ENCODE peak calls at places on chromosomes 5 and 9, in nine cellular contexts. W, S, C, X, V, K, H, E and T are unnamed samples.
A peak's percentile ranks its signal among the peaks of the same experiment; 100 is the strongest.

GRCh38 chr5:84487963-84488362 is 103.3 kb upstream of the EDIL3 start:
- DNase-seq in C (no peak), H (no peak), V (no peak), X (no peak), E (no peak), S (no peak), K (no peak), W (peak; percentile 98), T (no peak)

GRCh38 chr5:35876454-35876853 is 19.8 kb downstream of the IL7R start:
- DNase-seq in X (peak; percentile 15), H (no peak), S (no peak), C (no peak), K (no peak), V (no peak), E (no peak), W (peak; percentile 32), T (no peak)

GRCh38 chr5:35188041-35188457 is 42.2 kb downstream of the PRLR start:
- DNase-seq in K (peak; percentile 36), E (peak; percentile 56), C (no peak), W (no peak), X (peak; percentile 28), S (no peak), H (no peak), V (no peak), T (peak; percentile 57)

GRCh38 chr9:101387871-101388506 is 3.2 kb upstream of the BAAT start:
- DNase-seq in C (no peak), E (peak; percentile 70), W (peak; percentile 46), V (no peak), S (no peak), K (no peak), H (no peak), X (peak; percentile 51), T (peak; percentile 69)

GRCh38 chr5:147835386-147835798 is 3.9 kb upstream of the SPINK1 start:
- DNase-seq in W (no peak), V (no peak), K (peak; percentile 49), C (no peak), X (peak; percentile 97), S (no peak), H (no peak), E (no peak), T (peak; percentile 66)

GRCh38 chr9:6564370-6564769 is 81.2 kb downstream of the GLDC start:
- DNase-seq in K (no peak), W (no peak), X (peak; percentile 41), C (no peak), H (no peak), V (no peak), E (no peak), S (no peak), T (no peak)

GRCh38 chr5:76393035-76393680 is 9.9 kb upstream of the IQGAP2 start:
- DNase-seq in C (no peak), S (no peak), H (no peak), E (no peak), K (no peak), X (no peak), W (no peak), V (no peak), T (no peak)

GRCh38 chr9:128921881-128922763 is 1.3 kb downstream of the PHYHD1 start:
- DNase-seq in S (peak; percentile 39), E (peak; percentile 92), H (no peak), K (peak; percentile 70), X (no peak), C (peak; percentile 52), V (no peak), W (peak; percentile 50), T (no peak)

GRCh38 chr9:122307036-122307435 is 42.4 kb downstream of the MRRF start:
- DNase-seq in V (no peak), X (no peak), C (no peak), E (peak; percentile 57), H (no peak), W (no peak), K (no peak), S (no peak), T (no peak)

GRCh38 chr5:95786821-95787408 is 35.6 kb downstream of the GLRX start:
- DNase-seq in H (no peak), C (no peak), S (no peak), E (peak; percentile 60), W (peak; percentile 75), X (no peak), K (no peak), V (no peak), T (no peak)

GRCh38 chr5:170393958-170394357 is 4.8 kb upstream of the KCNMB1 start:
- DNase-seq in X (no peak), H (no peak), S (no peak), K (no peak), W (no peak), V (no peak), E (no peak), C (no peak), T (no peak)

GRCh38 chr9:91071185-91071990 is 269.8 kb downstream of the SYK start:
- DNase-seq in C (peak; percentile 43), K (no peak), V (peak; percentile 64), E (no peak), H (no peak), W (peak; percentile 99), S (no peak), X (peak; percentile 75), T (peak; percentile 25)

GRCh38 chr5:125006011-125006685 is 259.7 kb upstream of the ZNF608 start:
- DNase-seq in C (no peak), K (no peak), H (no peak), X (no peak), E (peak; percentile 57), V (no peak), S (no peak), W (no peak), T (no peak)

GRCh38 chr5:2562036-2562435 is 189.4 kb downstream of the IRX2 start:
- DNase-seq in S (no peak), W (no peak), X (no peak), E (no peak), V (peak; percentile 43), H (no peak), C (no peak), K (no peak), T (no peak)

GRCh38 chr5:54883374-54884194 is 101.8 kb downstream of the ESM1 start:
- DNase-seq in W (peak; percentile 54), X (no peak), C (peak; percentile 22), H (no peak), K (peak; percentile 49), V (no peak), E (peak; percentile 83), S (no peak), T (peak; percentile 16)

GRCh38 chr5:54881286-54882005 is 103.9 kb downstream of the ESM1 start:
- DNase-seq in V (no peak), E (no peak), W (no peak), X (peak; percentile 43), S (no peak), K (no peak), C (no peak), H (no peak), T (no peak)

GRCh38 chr5:54884195-54884536 is 101.2 kb downstream of the ESM1 start:
- DNase-seq in C (no peak), V (no peak), K (no peak), X (no peak), E (no peak), W (no peak), S (no peak), H (no peak), T (no peak)

GRCh38 chr5:54882101-54882500 is 103.3 kb downstream of the ESM1 start:
- DNase-seq in C (no peak), X (peak; percentile 35), W (no peak), S (no peak), K (no peak), E (no peak), V (no peak), H (no peak), T (no peak)

DNA sequence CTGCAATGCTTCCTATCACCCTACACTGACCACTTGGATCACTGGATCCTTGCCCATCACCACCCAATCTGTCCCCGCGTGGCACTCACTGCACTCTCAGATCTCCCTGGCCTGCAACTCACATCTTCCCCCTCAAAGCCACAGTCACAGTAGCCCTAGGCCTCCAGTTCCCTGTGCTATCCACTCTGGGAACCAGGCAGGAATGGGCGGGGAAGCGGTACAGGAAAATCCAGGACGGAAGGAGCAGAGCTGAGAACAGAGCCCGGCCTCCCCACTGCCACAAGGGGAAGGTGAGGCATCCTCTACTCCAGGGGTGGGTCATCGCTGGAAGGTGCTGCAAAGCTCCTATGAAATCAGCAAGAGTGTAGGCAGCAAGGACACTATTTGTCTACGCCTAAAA is 102.6 kb downstream of the ESM1 start:
- DNase-seq in H (no peak), C (no peak), S (no peak), X (no peak), W (no peak), E (no peak), V (no peak), K (no peak), T (no peak)
- H3K4me3 ChIP-seq in H (peak overlapping the region; percentile 32), C (no peak overlapping the region), S (peak overlapping the region; percentile 64), X (no peak overlapping the region), W (no peak overlapping the region), E (no peak overlapping the region), V (peak overlapping the region; percentile 88), K (no peak overlapping the region), T (no peak overlapping the region)

GRCh38 chr5:116378007-116378831 is 196.4 kb downstream of the SEMA6A start:
- DNase-seq in E (peak; percentile 55), K (no peak), C (no peak), X (no peak), H (no peak), S (no peak), W (no peak), V (no peak), T (no peak)
- H3K27ac ChIP-seq in E (no peak overlapping the region), K (no peak overlapping the region), C (no peak overlapping the region), X (no peak overlapping the region), H (no peak overlapping the region), S (no peak overlapping the region), W (no peak overlapping the region), V (no peak overlapping the region), T (no peak overlapping the region)

GRCh38 chr9:96611302-96611701 is 8.3 kb downstream of the CDC14B start:
- DNase-seq in E (no peak), S (no peak), K (no peak), V (no peak), C (no peak), X (no peak), H (no peak), W (no peak), T (no peak)

GRCh38 chr9:96609732-96610131 is 9.9 kb downstream of the CDC14B start:
- DNase-seq in S (no peak), X (no peak), C (no peak), V (no peak), W (no peak), E (no peak), H (no peak), K (no peak), T (no peak)

GRCh38 chr9:96615421-96615820 is 4.2 kb downstream of the CDC14B start:
- DNase-seq in S (no peak), X (no peak), H (no peak), W (no peak), E (no peak), K (no peak), V (no peak), C (no peak), T (no peak)

GRCh38 chr9:96612966-96613589 is 6.6 kb downstream of the CDC14B start:
- DNase-seq in S (no peak), V (no peak), X (no peak), K (no peak), E (no peak), H (no peak), C (no peak), W (no peak), T (no peak)

GRCh38 chr9:96612105-96612965 is 7.3 kb downstream of the CDC14B start:
- DNase-seq in K (peak; percentile 35), X (peak; percentile 78), W (peak; percentile 96), H (no peak), S (no peak), E (peak; percentile 18), C (peak; percentile 84), V (peak; percentile 79), T (peak; percentile 81)
- H3K4me3 ChIP-seq in K (no peak overlapping the region), X (peak overlapping the region; percentile 40), W (peak overlapping the region; percentile 0), H (no peak overlapping the region), S (peak overlapping the region; percentile 34), E (no peak overlapping the region), C (no peak overlapping the region), V (peak overlapping the region; percentile 9), T (no peak overlapping the region)

GRCh38 chr5:154190652-154191304 is at the start of gene GALNT10:
- DNase-seq in E (peak; percentile 71), H (peak; percentile 80), C (peak; percentile 61), W (peak; percentile 66), K (peak; percentile 67), X (peak; percentile 59), S (no peak), V (no peak), T (peak; percentile 55)
- H3K27ac ChIP-seq in E (no peak within 1 kb of the TSS), H (peak within 1 kb of the TSS; percentile 80), C (peak within 1 kb of the TSS; percentile 20), W (peak within 1 kb of the TSS; percentile 74), K (peak within 1 kb of the TSS; percentile 70), X (peak within 1 kb of the TSS; percentile 44), S (peak within 1 kb of the TSS; percentile 74), V (peak within 1 kb of the TSS; percentile 51), T (peak within 1 kb of the TSS; percentile 79)